ENCODE peak calls at places on chromosomes 3 and 15, in nine cellular contexts. J, Y, G, N, R, T, I, C and Q are unnamed samples.

GRCh38 chr3:28114893-28115292 is 126.5 kb upstream of the CMC1 start:
- DNase-seq in J (no peak), C (no peak), R (no peak), Y (no peak), I (no peak), G (no peak), N (no peak), T (no peak), Q (no peak)

GRCh38 chr3:14962762-14963161 is 15.4 kb downstream of the NR2C2 start:
- DNase-seq in T (no peak), G (no peak), N (no peak), Y (no peak), I (no peak), J (peak), R (no peak), C (no peak), Q (peak)

GRCh38 chr3:50351318-50351687 is 641 bp downstream of the CYB561D2 start:
- DNase-seq in N (no peak), J (no peak), Y (no peak), C (no peak), T (no peak), I (no peak), G (no peak), R (no peak), Q (no peak)

GRCh38 chr3:195139091-195139875 is 131.7 kb downstream of the XXYLT1 start:
- DNase-seq in Y (no peak), I (no peak), J (no peak), T (no peak), G (no peak), N (no peak), C (no peak), R (no peak), Q (no peak)

GRCh38 chr3:62361261-62361660 is 12.1 kb downstream of the FEZF2 start:
- DNase-seq in Y (no peak), T (no peak), N (no peak), J (no peak), I (no peak), C (no peak), G (no peak), R (no peak), Q (no peak)

GRCh38 chr3:195204360-195205166 is 66.4 kb downstream of the XXYLT1 start:
- DNase-seq in Y (no peak), C (no peak), T (no peak), N (no peak), J (no peak), R (no peak), I (peak), G (no peak), Q (no peak)

GRCh38 chr3:138678874-138679392 is 70.4 kb downstream of the FAIM start:
- DNase-seq in C (no peak), Y (no peak), J (no peak), G (no peak), R (no peak), N (no peak), T (no peak), I (no peak), Q (no peak)

GRCh38 chr3:36525115-36525711 is 144.9 kb downstream of the STAC start:
- DNase-seq in J (no peak), I (peak), T (no peak), Y (peak), R (peak), G (no peak), N (no peak), C (no peak), Q (peak)

GRCh38 chr3:72265250-72265649 is 480.3 kb upstream of the PROK2 start:
- DNase-seq in N (no peak), Y (peak), T (no peak), R (no peak), G (no peak), I (peak), C (no peak), J (peak), Q (no peak)

GRCh38 chr3:55180936-55181535 is 253.2 kb upstream of the LRTM1 start:
- DNase-seq in Y (peak), J (peak), N (no peak), G (no peak), T (no peak), R (peak), C (no peak), I (peak), Q (no peak)

GRCh38 chr15:63234479-63234878 is 42.9 kb upstream of the APH1B start:
- DNase-seq in N (no peak), T (no peak), C (no peak), G (peak), Y (peak), R (peak), J (peak), I (peak), Q (peak)

GRCh38 chr3:127655641-127656040 is 17.1 kb upstream of the ABTB1 start:
- DNase-seq in Y (no peak), G (no peak), I (peak), N (no peak), T (no peak), R (no peak), C (no peak), J (peak), Q (no peak)

GRCh38 chr3:184556502-184557347 is 4.9 kb upstream of the EPHB3 start:
- DNase-seq in J (no peak), T (no peak), R (no peak), C (no peak), G (no peak), I (no peak), N (no peak), Y (no peak), Q (no peak)

GRCh38 chr15:66875588-66876422 is 173.8 kb downstream of the SMAD6 start:
- DNase-seq in J (no peak), T (no peak), N (no peak), R (no peak), Y (no peak), G (no peak), C (no peak), I (no peak), Q (no peak)

GRCh38 chr3:128153156-128154011 is at the start of gene EEFSEC:
- DNase-seq in N (peak), T (peak), R (peak), Y (peak), C (peak), J (peak), I (peak), G (peak), Q (peak)

GRCh38 chr15:43099105-43099845 is 6.6 kb downstream of the UBR1 start:
- DNase-seq in C (no peak), T (no peak), N (no peak), I (no peak), G (no peak), Y (no peak), J (no peak), R (no peak), Q (no peak)

GRCh38 chr15:71476823-71477222 is 333.5 kb upstream of the NR2E3 start:
- DNase-seq in J (no peak), R (no peak), N (no peak), Y (no peak), I (no peak), C (no peak), G (no peak), T (no peak), Q (no peak)

GRCh38 chr15:81133782-81134461 is at the start of gene CFAP161:
- DNase-seq in C (peak), I (no peak), R (no peak), G (peak), T (no peak), N (peak), Y (peak), J (no peak), Q (peak)